ENCODE peak calls at places on chromosomes 11 and 22, in seven cellular contexts. One of them, this sample, is unnamed.

GRCh38 chr11:46210133-46210636 is 67.3 kb upstream of the CREB3L1 start:
- DNase-seq in AG04450: peak; percentile 20
- DNase-seq in fibroblast of lung: peak; percentile 62
- DNase-seq in astrocyte of the spinal cord: peak; percentile 28
- DNase-seq in progenitor cell of endocrine pancreas: no peak
- DNase-seq in RWPE1: peak; percentile 59
- DNase-seq in dorsolateral prefrontal cortex: no peak
- DNase-seq in this sample: peak; percentile 30

GRCh38 chr11:134052988-134053945 is 15.6 kb upstream of the JAM3 start:
- DNase-seq in AG04450: no peak
- DNase-seq in fibroblast of lung: no peak
- DNase-seq in astrocyte of the spinal cord: no peak
- DNase-seq in progenitor cell of endocrine pancreas: no peak
- DNase-seq in RWPE1: no peak
- DNase-seq in dorsolateral prefrontal cortex: no peak
- DNase-seq in this sample: no peak

GRCh38 chr22:48422900-48423480 is 1404.7 kb downstream of the BRD1 start:
- DNase-seq in AG04450: no peak
- DNase-seq in fibroblast of lung: no peak
- DNase-seq in astrocyte of the spinal cord: no peak
- DNase-seq in progenitor cell of endocrine pancreas: no peak
- DNase-seq in RWPE1: no peak
- DNase-seq in dorsolateral prefrontal cortex: no peak
- DNase-seq in this sample: no peak

GRCh38 chr11:65314501-65315203 is at the start of gene CDC42EP2:
- DNase-seq in AG04450: no peak
- DNase-seq in fibroblast of lung: peak; percentile 76
- DNase-seq in astrocyte of the spinal cord: peak; percentile 85
- DNase-seq in progenitor cell of endocrine pancreas: peak; percentile 78
- DNase-seq in RWPE1: peak; percentile 90
- DNase-seq in dorsolateral prefrontal cortex: peak; percentile 87
- DNase-seq in this sample: peak; percentile 95

GRCh38 chr11:76208438-76208828 is 2.1 kb upstream of the WNT11 start:
- DNase-seq in AG04450: no peak
- DNase-seq in fibroblast of lung: no peak
- DNase-seq in astrocyte of the spinal cord: no peak
- DNase-seq in progenitor cell of endocrine pancreas: no peak
- DNase-seq in RWPE1: no peak
- DNase-seq in dorsolateral prefrontal cortex: no peak
- DNase-seq in this sample: no peak

GRCh38 chr11:78161937-78162336 is 22.5 kb upstream of the ALG8 start:
- DNase-seq in AG04450: no peak
- DNase-seq in fibroblast of lung: peak; percentile 49
- DNase-seq in astrocyte of the spinal cord: no peak
- DNase-seq in progenitor cell of endocrine pancreas: no peak
- DNase-seq in RWPE1: no peak
- DNase-seq in dorsolateral prefrontal cortex: no peak
- DNase-seq in this sample: no peak

GRCh38 chr11:2534957-2535672 is 90.3 kb downstream of the KCNQ1 start:
- DNase-seq in AG04450: no peak
- DNase-seq in fibroblast of lung: no peak
- DNase-seq in astrocyte of the spinal cord: no peak
- DNase-seq in progenitor cell of endocrine pancreas: no peak
- DNase-seq in RWPE1: no peak
- DNase-seq in dorsolateral prefrontal cortex: no peak
- DNase-seq in this sample: no peak

GRCh38 chr11:2316169-2316962 is 14.6 kb downstream of the TSPAN32 start:
- DNase-seq in AG04450: no peak
- DNase-seq in fibroblast of lung: no peak
- DNase-seq in astrocyte of the spinal cord: no peak
- DNase-seq in progenitor cell of endocrine pancreas: no peak
- DNase-seq in RWPE1: no peak
- DNase-seq in dorsolateral prefrontal cortex: peak; percentile 31
- DNase-seq in this sample: no peak

GRCh38 chr11:13928566-13929251 is 33.8 kb upstream of the SPON1 start:
- DNase-seq in AG04450: no peak
- DNase-seq in fibroblast of lung: peak; percentile 60
- DNase-seq in astrocyte of the spinal cord: peak; percentile 52
- DNase-seq in progenitor cell of endocrine pancreas: no peak
- DNase-seq in RWPE1: peak; percentile 29
- DNase-seq in dorsolateral prefrontal cortex: no peak
- DNase-seq in this sample: no peak

GRCh38 chr11:31240340-31240904 is 129.1 kb downstream of the DCDC1 start:
- DNase-seq in AG04450: peak; percentile 1
- DNase-seq in fibroblast of lung: peak; percentile 47
- DNase-seq in astrocyte of the spinal cord: peak; percentile 50
- DNase-seq in progenitor cell of endocrine pancreas: peak; percentile 13
- DNase-seq in RWPE1: no peak
- DNase-seq in dorsolateral prefrontal cortex: no peak
- DNase-seq in this sample: no peak

GRCh38 chr11:17184882-17185587 is 22.8 kb downstream of the PIK3C2A start:
- DNase-seq in AG04450: no peak
- DNase-seq in fibroblast of lung: no peak
- DNase-seq in astrocyte of the spinal cord: no peak
- DNase-seq in progenitor cell of endocrine pancreas: no peak
- DNase-seq in RWPE1: no peak
- DNase-seq in dorsolateral prefrontal cortex: no peak
- DNase-seq in this sample: no peak

GRCh38 chr11:17186932-17187692 is 20.7 kb downstream of the PIK3C2A start:
- DNase-seq in AG04450: no peak
- DNase-seq in fibroblast of lung: no peak
- DNase-seq in astrocyte of the spinal cord: no peak
- DNase-seq in progenitor cell of endocrine pancreas: no peak
- DNase-seq in RWPE1: no peak
- DNase-seq in dorsolateral prefrontal cortex: no peak
- DNase-seq in this sample: no peak

GRCh38 chr11:17185938-17186337 is 21.8 kb downstream of the PIK3C2A start:
- DNase-seq in AG04450: no peak
- DNase-seq in fibroblast of lung: no peak
- DNase-seq in astrocyte of the spinal cord: no peak
- DNase-seq in progenitor cell of endocrine pancreas: no peak
- DNase-seq in RWPE1: no peak
- DNase-seq in dorsolateral prefrontal cortex: no peak
- DNase-seq in this sample: no peak

GRCh38 chr11:17183836-17184235 is 23.9 kb downstream of the PIK3C2A start:
- DNase-seq in AG04450: no peak
- DNase-seq in fibroblast of lung: no peak
- DNase-seq in astrocyte of the spinal cord: no peak
- DNase-seq in progenitor cell of endocrine pancreas: no peak
- DNase-seq in RWPE1: no peak
- DNase-seq in dorsolateral prefrontal cortex: no peak
- DNase-seq in this sample: no peak

GRCh38 chr11:17188675-17189074 is 19.1 kb downstream of the PIK3C2A start:
- DNase-seq in AG04450: no peak
- DNase-seq in fibroblast of lung: no peak
- DNase-seq in astrocyte of the spinal cord: no peak
- DNase-seq in progenitor cell of endocrine pancreas: no peak
- DNase-seq in RWPE1: no peak
- DNase-seq in dorsolateral prefrontal cortex: no peak
- DNase-seq in this sample: no peak
- TF ChIP-seq CTCF in AG04450: no peak
- TF ChIP-seq CTCF in fibroblast of lung: no peak
- TF ChIP-seq CTCF in astrocyte of the spinal cord: no peak
- TF ChIP-seq CTCF in progenitor cell of endocrine pancreas: no peak
- TF ChIP-seq CTCF in RWPE1: no peak
- TF ChIP-seq CTCF in dorsolateral prefrontal cortex: no peak
- TF ChIP-seq CTCF in this sample: no peak

GRCh38 chr11:68379216-68379615 is 66.8 kb downstream of the LRP5 start:
- DNase-seq in AG04450: no peak
- DNase-seq in fibroblast of lung: no peak
- DNase-seq in astrocyte of the spinal cord: peak; percentile 18
- DNase-seq in progenitor cell of endocrine pancreas: no peak
- DNase-seq in RWPE1: no peak
- DNase-seq in dorsolateral prefrontal cortex: no peak
- DNase-seq in this sample: no peak

GRCh38 chr11:68382358-68382998 is 70.1 kb downstream of the LRP5 start:
- DNase-seq in AG04450: no peak
- DNase-seq in fibroblast of lung: no peak
- DNase-seq in astrocyte of the spinal cord: no peak
- DNase-seq in progenitor cell of endocrine pancreas: no peak
- DNase-seq in RWPE1: no peak
- DNase-seq in dorsolateral prefrontal cortex: no peak
- DNase-seq in this sample: no peak

GRCh38 chr11:68383976-68384501 is 71.6 kb downstream of the LRP5 start:
- DNase-seq in AG04450: peak; percentile 11
- DNase-seq in fibroblast of lung: peak; percentile 19
- DNase-seq in astrocyte of the spinal cord: peak; percentile 44
- DNase-seq in progenitor cell of endocrine pancreas: peak; percentile 69
- DNase-seq in RWPE1: peak; percentile 51
- DNase-seq in dorsolateral prefrontal cortex: peak; percentile 66
- DNase-seq in this sample: peak; percentile 90

GRCh38 chr11:68380786-68381622 is 68.6 kb downstream of the LRP5 start:
- DNase-seq in AG04450: no peak
- DNase-seq in fibroblast of lung: peak; percentile 53
- DNase-seq in astrocyte of the spinal cord: no peak
- DNase-seq in progenitor cell of endocrine pancreas: no peak
- DNase-seq in RWPE1: no peak
- DNase-seq in dorsolateral prefrontal cortex: no peak
- DNase-seq in this sample: no peak

GRCh38 chr11:68381716-68382115 is 69.3 kb downstream of the LRP5 start:
- DNase-seq in AG04450: no peak
- DNase-seq in fibroblast of lung: no peak
- DNase-seq in astrocyte of the spinal cord: no peak
- DNase-seq in progenitor cell of endocrine pancreas: no peak
- DNase-seq in RWPE1: no peak
- DNase-seq in dorsolateral prefrontal cortex: no peak
- DNase-seq in this sample: no peak
- TF ChIP-seq CTCF in AG04450: no peak
- TF ChIP-seq CTCF in fibroblast of lung: no peak
- TF ChIP-seq CTCF in astrocyte of the spinal cord: no peak
- TF ChIP-seq CTCF in progenitor cell of endocrine pancreas: no peak
- TF ChIP-seq CTCF in RWPE1: no peak
- TF ChIP-seq CTCF in dorsolateral prefrontal cortex: no peak
- TF ChIP-seq CTCF in this sample: no peak

DNA sequence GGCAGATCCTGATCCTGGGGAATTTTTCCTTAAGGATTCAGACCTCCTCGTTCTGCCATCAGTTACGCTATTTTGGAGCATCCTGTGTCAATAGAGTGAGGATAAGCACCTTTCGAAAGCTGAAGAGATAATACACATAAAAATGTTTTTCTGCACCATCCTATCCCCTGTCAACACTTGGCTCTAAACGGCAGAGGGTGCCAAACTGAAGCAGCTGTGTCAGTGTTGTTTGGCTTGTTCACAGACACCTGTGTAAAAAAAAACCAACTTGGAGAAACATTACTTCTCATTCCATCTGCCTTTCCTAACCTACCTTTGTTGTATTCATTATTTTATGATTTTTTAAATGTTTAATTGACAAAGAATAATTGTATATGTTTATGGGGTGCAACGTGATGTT is 417.0 kb upstream of the DDI1 start:
- DNase-seq in AG04450: no peak
- DNase-seq in fibroblast of lung: no peak
- DNase-seq in astrocyte of the spinal cord: no peak
- DNase-seq in progenitor cell of endocrine pancreas: no peak
- DNase-seq in RWPE1: no peak
- DNase-seq in dorsolateral prefrontal cortex: no peak
- DNase-seq in this sample: no peak
- TF ChIP-seq CTCF in AG04450: peak; percentile 41
- TF ChIP-seq CTCF in fibroblast of lung: peak; percentile 24
- TF ChIP-seq CTCF in astrocyte of the spinal cord: no peak
- TF ChIP-seq CTCF in progenitor cell of endocrine pancreas: peak; percentile 36
- TF ChIP-seq CTCF in RWPE1: peak; percentile 14
- TF ChIP-seq CTCF in dorsolateral prefrontal cortex: no peak
- TF ChIP-seq CTCF in this sample: peak; percentile 22

GRCh38 chr11:112355726-112356125 is 95.1 kb upstream of the PLET1 start:
- DNase-seq in AG04450: no peak
- DNase-seq in fibroblast of lung: peak; percentile 12
- DNase-seq in astrocyte of the spinal cord: no peak
- DNase-seq in progenitor cell of endocrine pancreas: no peak
- DNase-seq in RWPE1: no peak
- DNase-seq in dorsolateral prefrontal cortex: peak; percentile 46
- DNase-seq in this sample: no peak
- TF ChIP-seq CTCF in AG04450: peak; percentile 50
- TF ChIP-seq CTCF in fibroblast of lung: peak; percentile 37
- TF ChIP-seq CTCF in astrocyte of the spinal cord: peak; percentile 5
- TF ChIP-seq CTCF in progenitor cell of endocrine pancreas: peak; percentile 38
- TF ChIP-seq CTCF in RWPE1: no peak
- TF ChIP-seq CTCF in dorsolateral prefrontal cortex: peak; percentile 34
- TF ChIP-seq CTCF in this sample: peak; percentile 10

GRCh38 chr22:32533265-32534068 is 58.9 kb downstream of the FBXO7 start:
- DNase-seq in AG04450: no peak
- DNase-seq in fibroblast of lung: peak; percentile 72
- DNase-seq in astrocyte of the spinal cord: no peak
- DNase-seq in progenitor cell of endocrine pancreas: no peak
- DNase-seq in RWPE1: no peak
- DNase-seq in dorsolateral prefrontal cortex: no peak
- DNase-seq in this sample: no peak

GRCh38 chr22:32532819-32533128 is 58.2 kb downstream of the FBXO7 start:
- DNase-seq in AG04450: no peak
- DNase-seq in fibroblast of lung: no peak
- DNase-seq in astrocyte of the spinal cord: no peak
- DNase-seq in progenitor cell of endocrine pancreas: no peak
- DNase-seq in RWPE1: no peak
- DNase-seq in dorsolateral prefrontal cortex: no peak
- DNase-seq in this sample: no peak

GRCh38 chr22:32535531-32536190 is 61.0 kb downstream of the FBXO7 start:
- DNase-seq in AG04450: no peak
- DNase-seq in fibroblast of lung: no peak
- DNase-seq in astrocyte of the spinal cord: no peak
- DNase-seq in progenitor cell of endocrine pancreas: no peak
- DNase-seq in RWPE1: no peak
- DNase-seq in dorsolateral prefrontal cortex: no peak
- DNase-seq in this sample: no peak

GRCh38 chr22:32536352-32536751 is 61.7 kb downstream of the FBXO7 start:
- DNase-seq in AG04450: no peak
- DNase-seq in fibroblast of lung: no peak
- DNase-seq in astrocyte of the spinal cord: no peak
- DNase-seq in progenitor cell of endocrine pancreas: no peak
- DNase-seq in RWPE1: no peak
- DNase-seq in dorsolateral prefrontal cortex: no peak
- DNase-seq in this sample: no peak

DNA sequence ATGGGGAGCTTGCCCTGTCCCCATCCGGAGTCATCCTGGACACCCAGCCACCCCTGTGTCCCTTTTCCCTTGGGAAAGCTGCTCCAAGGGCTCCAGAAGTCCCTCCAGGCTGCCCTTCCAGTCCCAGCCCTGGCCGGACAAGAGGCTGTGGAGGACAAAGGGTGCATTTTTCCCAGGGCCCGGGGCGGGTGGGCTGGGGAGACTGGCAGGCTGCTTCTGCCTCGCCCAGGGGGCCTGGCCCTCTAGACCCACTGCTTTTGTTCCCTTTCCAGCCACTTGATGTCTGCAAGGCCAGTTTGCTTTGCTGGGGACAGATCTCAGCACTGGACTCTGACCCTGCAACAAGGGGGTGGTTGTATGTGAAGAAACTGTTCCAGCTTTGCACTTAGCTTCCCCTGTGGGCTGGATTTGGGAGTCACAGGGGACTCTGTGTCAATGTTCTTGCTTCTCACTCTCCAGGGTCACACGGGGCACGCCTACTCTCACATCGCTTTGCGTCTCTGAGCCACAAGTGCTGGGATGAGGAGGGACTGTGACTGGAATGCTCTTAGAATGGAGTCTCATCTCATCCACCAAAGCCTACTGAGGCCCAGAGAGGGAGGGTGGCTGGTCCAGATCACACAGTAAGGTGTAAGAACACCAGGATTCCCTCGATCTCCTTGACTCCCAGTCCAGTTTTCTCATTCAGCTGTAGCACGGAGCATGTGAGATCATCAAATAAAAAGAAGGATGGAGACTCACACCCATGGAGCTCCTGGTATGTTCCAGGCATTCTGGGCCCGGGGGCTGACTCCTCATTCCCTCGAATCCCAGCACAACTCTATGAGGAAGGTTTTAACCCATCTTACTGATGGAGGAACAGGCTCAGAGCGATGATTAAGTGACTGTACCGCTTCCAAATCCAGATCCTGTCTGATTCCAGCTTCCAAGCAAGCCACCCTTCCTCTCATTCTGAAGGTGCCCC is 59.9 kb downstream of the FBXO7 start:
- DNase-seq in AG04450: no peak
- DNase-seq in fibroblast of lung: peak; percentile 53
- DNase-seq in astrocyte of the spinal cord: no peak
- DNase-seq in progenitor cell of endocrine pancreas: no peak
- DNase-seq in RWPE1: no peak
- DNase-seq in dorsolateral prefrontal cortex: no peak
- DNase-seq in this sample: no peak
- TF ChIP-seq CTCF in AG04450: no peak
- TF ChIP-seq CTCF in fibroblast of lung: no peak
- TF ChIP-seq CTCF in astrocyte of the spinal cord: no peak
- TF ChIP-seq CTCF in progenitor cell of endocrine pancreas: no peak
- TF ChIP-seq CTCF in RWPE1: no peak
- TF ChIP-seq CTCF in dorsolateral prefrontal cortex: no peak
- TF ChIP-seq CTCF in this sample: no peak

This sample was measured in osteocyte.